ENCODE peak calls at places on chromosomes 12 and 14, in five cellular contexts. S, X, L, T and I are unnamed samples.
A peak's percentile ranks its signal among the peaks of the same experiment; 100 is the strongest.

GRCh38 chr12:130498589-130499385 is 161.1 kb downstream of the PIWIL1 start:
- DNase-seq in S (no peak), X (no peak), L (no peak), T (no peak), I (no peak)

GRCh38 chr12:6430124-6430989 is 14.4 kb upstream of the CD27 start:
- DNase-seq in S (peak; percentile 69), X (peak; percentile 92), L (peak; percentile 85), T (peak; percentile 100), I (peak; percentile 69)

GRCh38 chr12:121805800-121806555 is 2.2 kb downstream of the SETD1B start:
- DNase-seq in S (no peak), X (no peak), L (no peak), T (peak; percentile 48), I (no peak)

GRCh38 chr14:101475468-101476257 is 85.6 kb upstream of the DIO3 start:
- DNase-seq in S (peak; percentile 49), X (peak; percentile 41), L (no peak), T (peak; percentile 85), I (no peak)

GRCh38 chr12:15590180-15590826 is 198.9 kb downstream of the EPS8 start:
- DNase-seq in S (peak; percentile 52), X (peak; percentile 31), L (peak; percentile 53), T (peak; percentile 80), I (peak; percentile 94)

GRCh38 chr12:39103552-39104165 is 198.3 kb upstream of the CPNE8 start:
- DNase-seq in S (no peak), X (no peak), L (peak; percentile 37), T (peak; percentile 75), I (peak; percentile 90)

GRCh38 chr12:27624586-27624985 is 71.7 kb upstream of the REP15 start:
- DNase-seq in S (no peak), X (no peak), L (no peak), T (no peak), I (no peak)

GRCh38 chr12:30531731-30532678 is 163.7 kb downstream of the IPO8 start:
- DNase-seq in S (no peak), X (no peak), L (no peak), T (no peak), I (no peak)

GRCh38 chr14:95520346-95520745 is 3.9 kb upstream of the SYNE3 start:
- DNase-seq in S (no peak), X (peak; percentile 60), L (no peak), T (no peak), I (no peak)

GRCh38 chr14:65079788-65080187 is 22.5 kb downstream of the MAX start:
- DNase-seq in S (no peak), X (no peak), L (no peak), T (no peak), I (no peak)

GRCh38 chr14:97975960-97976359 is 1178.8 kb downstream of the VRK1 start:
- DNase-seq in S (no peak), X (no peak), L (no peak), T (no peak), I (no peak)

GRCh38 chr14:88164906-88165534 is 158.0 kb downstream of the KCNK10 start:
- DNase-seq in S (no peak), X (no peak), L (peak; percentile 18), T (no peak), I (no peak)

GRCh38 chr12:108622425-108622824 is 11.3 kb downstream of the SELPLG start:
- DNase-seq in S (no peak), X (peak; percentile 21), L (no peak), T (peak; percentile 65), I (peak; percentile 50)

GRCh38 chr12:100656806-100657205 is 83.3 kb downstream of the GAS2L3 start:
- DNase-seq in S (no peak), X (no peak), L (no peak), T (no peak), I (no peak)

GRCh38 chr14:106094654-106095189 is 568.3 kb downstream of the TMEM121 start:
- DNase-seq in S (peak; percentile 28), X (no peak), L (no peak), T (peak; percentile 48), I (no peak)

GRCh38 chr14:72947366-72948160 is 21.3 kb downstream of the DCAF4 start:
- DNase-seq in S (no peak), X (no peak), L (no peak), T (no peak), I (no peak)

GRCh38 chr12:45191239-45191638 is 24.7 kb upstream of the ANO6 start:
- DNase-seq in S (no peak), X (no peak), L (no peak), T (peak; percentile 24), I (no peak)

GRCh38 chr12:11209098-11209497 is 22.4 kb upstream of the TAS2R42 start:
- DNase-seq in S (no peak), X (no peak), L (no peak), T (no peak), I (no peak)

GRCh38 chr12:101696477-101697196 is 803 bp upstream of the CHPT1 start:
- DNase-seq in S (peak; percentile 35), X (peak; percentile 64), L (no peak), T (no peak), I (no peak)

GRCh38 chr14:100587248-100587762 is at the start of gene BEGAIN:
- DNase-seq in S (no peak), X (no peak), L (no peak), T (no peak), I (no peak)

GRCh38 chr14:100546051-100546443 is 41.2 kb downstream of the BEGAIN start:
- DNase-seq in S (no peak), X (no peak), L (no peak), T (no peak), I (no peak)

GRCh38 chr12:26929590-26929989 is 8.2 kb downstream of the INTS13 start:
- DNase-seq in S (no peak), X (no peak), L (no peak), T (no peak), I (no peak)

GRCh38 chr12:63325757-63326156 is 174.8 kb upstream of the AVPR1A start:
- DNase-seq in S (no peak), X (no peak), L (no peak), T (no peak), I (no peak)

GRCh38 chr12:84661732-84662326 is 250.8 kb downstream of the SLC6A15 start:
- DNase-seq in S (no peak), X (no peak), L (no peak), T (no peak), I (peak; percentile 13)

GRCh38 chr12:75708829-75709228 is 197.4 kb upstream of the KRR1 start:
- DNase-seq in S (no peak), X (no peak), L (no peak), T (no peak), I (no peak)

GRCh38 chr12:58934528-58934927 is 14.2 kb upstream of the LRIG3 start:
- DNase-seq in S (no peak), X (no peak), L (no peak), T (no peak), I (no peak)

GRCh38 chr12:63294327-63294632 is 143.3 kb upstream of the AVPR1A start:
- DNase-seq in S (no peak), X (no peak), L (peak; percentile 53), T (peak; percentile 89), I (peak; percentile 82)

GRCh38 chr12:26011099-26011498 is 52.6 kb downstream of the RASSF8 start:
- DNase-seq in S (no peak), X (no peak), L (peak; percentile 20), T (no peak), I (no peak)

GRCh38 chr12:49539406-49540228 is 787 bp downstream of the KCNH3 start:
- DNase-seq in S (no peak), X (no peak), L (no peak), T (no peak), I (no peak)

GRCh38 chr12:56152756-56153137 is 360 bp downstream of the MYL6B start:
- DNase-seq in S (no peak), X (no peak), L (no peak), T (no peak), I (no peak)

GRCh38 chr14:64685364-64686130 is 18.7 kb upstream of the PLEKHG3 start:
- DNase-seq in S (no peak), X (no peak), L (no peak), T (no peak), I (no peak)